ENCODE peak calls at places on chromosomes 7 and 10, in six cellular contexts. One of them, this sample, is unnamed.
A peak's percentile ranks its signal among the peaks of the same experiment; 100 is the strongest.

GRCh38 chr10:44990302-44990655 is 10.4 kb upstream of the ZNF22 start:
- DNase-seq in NB4: no peak
- DNase-seq in AG10803: no peak
- DNase-seq in HFF-Myc: no peak
- DNase-seq in right atrium auricular region: peak; percentile 50
- DNase-seq in CD8-positive, alpha-beta memory T cell: no peak
- DNase-seq in this sample: no peak

GRCh38 chr10:55822096-55822495 is 539.0 kb downstream of the ZWINT start:
- DNase-seq in NB4: no peak
- DNase-seq in AG10803: no peak
- DNase-seq in HFF-Myc: no peak
- DNase-seq in right atrium auricular region: no peak
- DNase-seq in CD8-positive, alpha-beta memory T cell: no peak
- DNase-seq in this sample: no peak

GRCh38 chr10:130454543-130455000 is 318.4 kb downstream of the GLRX3 start:
- DNase-seq in NB4: no peak
- DNase-seq in AG10803: no peak
- DNase-seq in HFF-Myc: no peak
- DNase-seq in right atrium auricular region: peak; percentile 18
- DNase-seq in CD8-positive, alpha-beta memory T cell: no peak
- DNase-seq in this sample: no peak

GRCh38 chr10:4770766-4771553 is 55.0 kb upstream of the AKR1E2 start:
- DNase-seq in NB4: peak; percentile 27
- DNase-seq in AG10803: peak; percentile 95
- DNase-seq in HFF-Myc: peak; percentile 86
- DNase-seq in right atrium auricular region: no peak
- DNase-seq in CD8-positive, alpha-beta memory T cell: no peak
- DNase-seq in this sample: no peak

GRCh38 chr7:13411641-13412040 is 577.8 kb downstream of the ETV1 start:
- DNase-seq in NB4: no peak
- DNase-seq in AG10803: no peak
- DNase-seq in HFF-Myc: no peak
- DNase-seq in right atrium auricular region: no peak
- DNase-seq in CD8-positive, alpha-beta memory T cell: no peak
- DNase-seq in this sample: no peak

GRCh38 chr7:54778166-54778565 is 19.2 kb upstream of the SEC61G start:
- DNase-seq in NB4: no peak
- DNase-seq in AG10803: no peak
- DNase-seq in HFF-Myc: no peak
- DNase-seq in right atrium auricular region: no peak
- DNase-seq in CD8-positive, alpha-beta memory T cell: no peak
- DNase-seq in this sample: no peak

GRCh38 chr10:37865957-37866671 is 8.7 kb upstream of the ZNF248 start:
- DNase-seq in NB4: no peak
- DNase-seq in AG10803: no peak
- DNase-seq in HFF-Myc: no peak
- DNase-seq in right atrium auricular region: no peak
- DNase-seq in CD8-positive, alpha-beta memory T cell: no peak
- DNase-seq in this sample: no peak

GRCh38 chr7:101901661-101902491 is 84.5 kb downstream of the CUX1 start:
- DNase-seq in NB4: no peak
- DNase-seq in AG10803: peak; percentile 61
- DNase-seq in HFF-Myc: no peak
- DNase-seq in right atrium auricular region: no peak
- DNase-seq in CD8-positive, alpha-beta memory T cell: no peak
- DNase-seq in this sample: no peak

GRCh38 chr7:24854866-24855265 is 97.6 kb upstream of the GSDME start:
- DNase-seq in NB4: no peak
- DNase-seq in AG10803: peak; percentile 88
- DNase-seq in HFF-Myc: no peak
- DNase-seq in right atrium auricular region: no peak
- DNase-seq in CD8-positive, alpha-beta memory T cell: no peak
- DNase-seq in this sample: no peak

GRCh38 chr10:92103376-92104084 is 180.0 kb downstream of the BTAF1 start:
- DNase-seq in NB4: no peak
- DNase-seq in AG10803: peak; percentile 20
- DNase-seq in HFF-Myc: no peak
- DNase-seq in right atrium auricular region: no peak
- DNase-seq in CD8-positive, alpha-beta memory T cell: no peak
- DNase-seq in this sample: no peak

GRCh38 chr10:93465806-93466675 is 16.1 kb downstream of the MYOF start:
- DNase-seq in NB4: peak; percentile 40
- DNase-seq in AG10803: peak; percentile 97
- DNase-seq in HFF-Myc: peak; percentile 95
- DNase-seq in right atrium auricular region: peak; percentile 90
- DNase-seq in CD8-positive, alpha-beta memory T cell: no peak
- DNase-seq in this sample: no peak

GRCh38 chr7:30224511-30225031 is 59.8 kb upstream of the ZNRF2 start:
- DNase-seq in NB4: peak; percentile 86
- DNase-seq in AG10803: peak; percentile 95
- DNase-seq in HFF-Myc: no peak
- DNase-seq in right atrium auricular region: no peak
- DNase-seq in CD8-positive, alpha-beta memory T cell: no peak
- DNase-seq in this sample: no peak

GRCh38 chr10:90738885-90739284 is 119.0 kb downstream of the HTR7 start:
- DNase-seq in NB4: no peak
- DNase-seq in AG10803: no peak
- DNase-seq in HFF-Myc: no peak
- DNase-seq in right atrium auricular region: no peak
- DNase-seq in CD8-positive, alpha-beta memory T cell: no peak
- DNase-seq in this sample: no peak

GRCh38 chr10:123144697-123145541 is 3.0 kb upstream of the HMX2 start:
- DNase-seq in NB4: peak; percentile 22
- DNase-seq in AG10803: no peak
- DNase-seq in HFF-Myc: no peak
- DNase-seq in right atrium auricular region: no peak
- DNase-seq in CD8-positive, alpha-beta memory T cell: no peak
- DNase-seq in this sample: no peak

GRCh38 chr10:68151453-68151852 is 42.2 kb downstream of the MYPN start:
- DNase-seq in NB4: no peak
- DNase-seq in AG10803: no peak
- DNase-seq in HFF-Myc: no peak
- DNase-seq in right atrium auricular region: no peak
- DNase-seq in CD8-positive, alpha-beta memory T cell: no peak
- DNase-seq in this sample: no peak

GRCh38 chr7:19060870-19061269 is 56.6 kb downstream of the TWIST1 start:
- DNase-seq in NB4: no peak
- DNase-seq in AG10803: peak; percentile 81
- DNase-seq in HFF-Myc: peak; percentile 72
- DNase-seq in right atrium auricular region: no peak
- DNase-seq in CD8-positive, alpha-beta memory T cell: no peak
- DNase-seq in this sample: no peak

GRCh38 chr7:47549397-47549796 is 32.5 kb downstream of the TNS3 start:
- DNase-seq in NB4: no peak
- DNase-seq in AG10803: no peak
- DNase-seq in HFF-Myc: no peak
- DNase-seq in right atrium auricular region: no peak
- DNase-seq in CD8-positive, alpha-beta memory T cell: no peak
- DNase-seq in this sample: no peak

GRCh38 chr7:98594348-98594747 is 22.7 kb upstream of the NPTX2 start:
- DNase-seq in NB4: no peak
- DNase-seq in AG10803: no peak
- DNase-seq in HFF-Myc: no peak
- DNase-seq in right atrium auricular region: no peak
- DNase-seq in CD8-positive, alpha-beta memory T cell: no peak
- DNase-seq in this sample: no peak

GRCh38 chr7:28748934-28749584 is 209.1 kb downstream of the TRIL start:
- DNase-seq in NB4: peak; percentile 77
- DNase-seq in AG10803: peak; percentile 24
- DNase-seq in HFF-Myc: peak; percentile 48
- DNase-seq in right atrium auricular region: no peak
- DNase-seq in CD8-positive, alpha-beta memory T cell: no peak
- DNase-seq in this sample: no peak

GRCh38 chr7:2520131-2520807 is 695 bp downstream of the LFNG start:
- DNase-seq in NB4: peak; percentile 62
- DNase-seq in AG10803: no peak
- DNase-seq in HFF-Myc: no peak
- DNase-seq in right atrium auricular region: no peak
- DNase-seq in CD8-positive, alpha-beta memory T cell: no peak
- DNase-seq in this sample: no peak

GRCh38 chr10:86178401-86179142 is 188.0 kb downstream of the GRID1 start:
- DNase-seq in NB4: peak; percentile 58
- DNase-seq in AG10803: peak; percentile 4
- DNase-seq in HFF-Myc: no peak
- DNase-seq in right atrium auricular region: no peak
- DNase-seq in CD8-positive, alpha-beta memory T cell: no peak
- DNase-seq in this sample: no peak

GRCh38 chr10:126014309-126014708 is 117.9 kb downstream of the FANK1 start:
- DNase-seq in NB4: no peak
- DNase-seq in AG10803: peak; percentile 73
- DNase-seq in HFF-Myc: peak; percentile 30
- DNase-seq in right atrium auricular region: no peak
- DNase-seq in CD8-positive, alpha-beta memory T cell: no peak
- DNase-seq in this sample: no peak

GRCh38 chr7:13933536-13933935 is 55.9 kb downstream of the ETV1 start:
- DNase-seq in NB4: no peak
- DNase-seq in AG10803: no peak
- DNase-seq in HFF-Myc: no peak
- DNase-seq in right atrium auricular region: no peak
- DNase-seq in CD8-positive, alpha-beta memory T cell: no peak
- DNase-seq in this sample: no peak

GRCh38 chr7:92839901-92840300 is 3.5 kb upstream of the CDK6 start:
- DNase-seq in NB4: no peak
- DNase-seq in AG10803: no peak
- DNase-seq in HFF-Myc: no peak
- DNase-seq in right atrium auricular region: no peak
- DNase-seq in CD8-positive, alpha-beta memory T cell: no peak
- DNase-seq in this sample: no peak

GRCh38 chr10:61283066-61283465 is 170.1 kb downstream of the TMEM26 start:
- DNase-seq in NB4: no peak
- DNase-seq in AG10803: peak; percentile 41
- DNase-seq in HFF-Myc: no peak
- DNase-seq in right atrium auricular region: no peak
- DNase-seq in CD8-positive, alpha-beta memory T cell: no peak
- DNase-seq in this sample: no peak
- H3K4me3 ChIP-seq in NB4: no peak overlapping the region
- H3K4me3 ChIP-seq in AG10803: no peak overlapping the region
- H3K4me3 ChIP-seq in HFF-Myc: no peak overlapping the region
- H3K4me3 ChIP-seq in right atrium auricular region: no peak overlapping the region
- H3K4me3 ChIP-seq in CD8-positive, alpha-beta memory T cell: no peak overlapping the region
- H3K4me3 ChIP-seq in this sample: no peak overlapping the region

DNA sequence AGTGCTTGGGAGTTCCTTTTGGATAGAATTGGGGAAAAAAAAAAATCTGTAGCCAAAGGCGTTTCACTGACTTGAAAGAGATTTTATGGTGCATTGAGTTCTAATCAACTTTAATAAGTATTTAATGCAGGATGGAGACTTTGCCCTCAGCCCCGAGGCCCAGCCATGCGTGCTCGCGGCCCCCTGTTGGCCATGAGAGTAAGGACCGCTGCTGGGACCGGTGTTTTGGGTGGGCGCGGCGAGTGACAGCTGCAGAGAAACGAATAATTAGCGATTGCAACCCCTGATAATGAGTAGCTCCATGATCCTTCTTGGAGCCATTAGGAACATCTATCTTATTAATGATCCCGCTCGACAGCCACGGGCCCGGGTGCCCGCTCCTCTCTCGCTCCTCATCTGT is 347.4 kb downstream of the RPS24 start:
- DNase-seq in NB4: peak; percentile 16
- DNase-seq in AG10803: no peak
- DNase-seq in HFF-Myc: no peak
- DNase-seq in right atrium auricular region: no peak
- DNase-seq in CD8-positive, alpha-beta memory T cell: no peak
- DNase-seq in this sample: no peak
- H3K4me3 ChIP-seq in NB4: no peak overlapping the region
- H3K4me3 ChIP-seq in AG10803: no peak overlapping the region
- H3K4me3 ChIP-seq in HFF-Myc: no peak overlapping the region
- H3K4me3 ChIP-seq in right atrium auricular region: no peak overlapping the region
- H3K4me3 ChIP-seq in CD8-positive, alpha-beta memory T cell: no peak overlapping the region
- H3K4me3 ChIP-seq in this sample: no peak overlapping the region

GRCh38 chr10:80104066-80104926 is 25.8 kb downstream of the TMEM254 start:
- DNase-seq in NB4: no peak
- DNase-seq in AG10803: peak; percentile 98
- DNase-seq in HFF-Myc: peak; percentile 98
- DNase-seq in right atrium auricular region: peak; percentile 62
- DNase-seq in CD8-positive, alpha-beta memory T cell: no peak
- DNase-seq in this sample: no peak

GRCh38 chr10:80110986-80111385 is 21.5 kb upstream of the PLAC9 start:
- DNase-seq in NB4: no peak
- DNase-seq in AG10803: no peak
- DNase-seq in HFF-Myc: no peak
- DNase-seq in right atrium auricular region: no peak
- DNase-seq in CD8-positive, alpha-beta memory T cell: no peak
- DNase-seq in this sample: no peak

DNA sequence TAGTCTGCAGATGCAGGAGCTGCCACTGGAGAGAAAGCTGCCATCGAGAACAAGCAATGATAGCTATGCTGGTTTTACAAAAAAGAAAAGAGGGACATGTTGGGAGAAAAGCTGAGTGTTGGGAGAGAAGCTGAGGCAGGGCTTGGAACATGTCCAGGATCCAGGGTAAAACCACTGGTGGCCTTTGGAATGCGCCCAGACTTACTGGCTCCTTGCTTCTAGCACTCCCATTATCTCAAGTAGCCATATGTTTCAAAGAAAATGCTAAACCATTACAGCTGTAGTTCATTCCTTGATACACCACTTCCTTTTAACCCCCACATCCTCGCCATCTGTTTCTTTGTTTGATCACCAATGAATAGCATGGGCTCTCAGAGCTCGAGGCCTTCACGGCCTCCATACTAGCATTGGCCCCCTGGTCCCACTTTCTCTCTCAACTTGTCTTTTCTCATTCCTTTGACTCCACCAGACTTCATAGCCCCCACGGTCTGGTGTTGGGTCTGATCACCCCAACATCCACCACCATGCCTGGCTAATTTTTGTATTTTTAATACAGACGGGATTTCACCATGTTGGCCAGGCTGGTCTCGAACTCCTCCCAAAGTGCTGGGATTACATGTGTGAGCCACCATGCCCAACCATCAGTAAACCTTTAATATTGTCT is 23.8 kb upstream of the PLAC9 start:
- DNase-seq in NB4: no peak
- DNase-seq in AG10803: no peak
- DNase-seq in HFF-Myc: peak; percentile 58
- DNase-seq in right atrium auricular region: no peak
- DNase-seq in CD8-positive, alpha-beta memory T cell: no peak
- DNase-seq in this sample: no peak
- H3K4me3 ChIP-seq in NB4: no peak overlapping the region
- H3K4me3 ChIP-seq in AG10803: no peak overlapping the region
- H3K4me3 ChIP-seq in HFF-Myc: no peak overlapping the region
- H3K4me3 ChIP-seq in right atrium auricular region: no peak overlapping the region
- H3K4me3 ChIP-seq in CD8-positive, alpha-beta memory T cell: no peak overlapping the region
- H3K4me3 ChIP-seq in this sample: no peak overlapping the region

DNA sequence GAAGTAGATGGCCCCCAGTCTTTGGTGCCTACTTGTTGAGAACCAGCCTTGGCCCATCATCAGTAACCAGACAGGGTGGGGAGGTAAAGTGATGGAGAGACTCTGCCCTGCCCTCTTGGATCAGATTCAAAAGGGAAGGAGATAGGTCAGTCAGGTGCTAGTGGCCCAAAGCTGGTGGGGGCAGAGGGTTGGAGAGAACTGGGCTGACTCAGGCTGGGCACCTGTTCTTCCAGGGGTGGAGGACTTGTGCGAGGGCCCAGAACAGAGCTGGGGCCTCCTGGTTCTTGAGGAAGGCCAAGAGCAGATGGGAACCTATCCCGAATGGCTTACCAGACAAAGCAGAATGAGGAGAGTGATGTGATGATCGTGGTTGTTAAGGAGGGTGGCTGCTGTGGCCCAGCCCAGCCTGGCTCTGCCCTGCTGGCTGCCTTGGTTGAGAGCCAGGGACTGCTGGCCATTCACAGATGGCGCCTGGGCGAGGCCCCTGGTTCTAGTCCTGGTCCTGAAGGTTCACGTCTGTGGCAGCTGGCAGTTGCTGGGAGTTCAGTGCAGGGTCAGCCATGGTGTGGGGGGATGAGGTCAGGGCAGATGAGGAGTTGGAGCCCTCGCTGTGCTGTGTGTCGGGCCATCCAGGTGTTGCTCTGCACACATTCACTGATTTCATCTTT is 36.6 kb downstream of the PALD1 start:
- DNase-seq in NB4: no peak
- DNase-seq in AG10803: no peak
- DNase-seq in HFF-Myc: no peak
- DNase-seq in right atrium auricular region: no peak
- DNase-seq in CD8-positive, alpha-beta memory T cell: no peak
- DNase-seq in this sample: no peak
- H3K4me3 ChIP-seq in NB4: no peak overlapping the region
- H3K4me3 ChIP-seq in AG10803: no peak overlapping the region
- H3K4me3 ChIP-seq in HFF-Myc: no peak overlapping the region
- H3K4me3 ChIP-seq in right atrium auricular region: no peak overlapping the region
- H3K4me3 ChIP-seq in CD8-positive, alpha-beta memory T cell: no peak overlapping the region
- H3K4me3 ChIP-seq in this sample: no peak overlapping the region